ENCODE peak calls at places on chromosomes 2 and 18, in seven cellular contexts. One of them, this sample, is unnamed.

GRCh38 chr2:158781562-158781961 is 13.6 kb upstream of the DAPL1 start:
- DNase-seq in neural progenitor cell: peak
- DNase-seq in heart left ventricle: no peak
- DNase-seq in IMR-90: peak
- DNase-seq in GM10248: no peak
- DNase-seq in psoas muscle: no peak
- DNase-seq in HepG2: no peak
- DNase-seq in this sample: no peak

GRCh38 chr2:145597809-145598208 is 1077.9 kb upstream of the ZEB2 start:
- DNase-seq in neural progenitor cell: no peak
- DNase-seq in heart left ventricle: no peak
- DNase-seq in IMR-90: peak
- DNase-seq in GM10248: no peak
- DNase-seq in psoas muscle: no peak
- DNase-seq in HepG2: no peak
- DNase-seq in this sample: no peak

GRCh38 chr18:13530879-13531387 is 195.4 kb downstream of the FAM210A start:
- DNase-seq in neural progenitor cell: peak
- DNase-seq in heart left ventricle: peak
- DNase-seq in IMR-90: peak
- DNase-seq in GM10248: peak
- DNase-seq in psoas muscle: peak
- DNase-seq in HepG2: no peak
- DNase-seq in this sample: peak

GRCh38 chr18:35158728-35159443 is 81.9 kb upstream of the ZNF397 start:
- DNase-seq in neural progenitor cell: no peak
- DNase-seq in heart left ventricle: no peak
- DNase-seq in IMR-90: no peak
- DNase-seq in GM10248: no peak
- DNase-seq in psoas muscle: no peak
- DNase-seq in HepG2: no peak
- DNase-seq in this sample: no peak

GRCh38 chr2:188380280-188380679 is 88.6 kb downstream of the GULP1 start:
- DNase-seq in neural progenitor cell: no peak
- DNase-seq in heart left ventricle: no peak
- DNase-seq in IMR-90: no peak
- DNase-seq in GM10248: no peak
- DNase-seq in psoas muscle: no peak
- DNase-seq in HepG2: no peak
- DNase-seq in this sample: no peak

GRCh38 chr2:236369606-236370005 is 105.4 kb upstream of the ASB18 start:
- DNase-seq in neural progenitor cell: peak
- DNase-seq in heart left ventricle: peak
- DNase-seq in IMR-90: no peak
- DNase-seq in GM10248: no peak
- DNase-seq in psoas muscle: no peak
- DNase-seq in HepG2: no peak
- DNase-seq in this sample: no peak

GRCh38 chr2:110804915-110805314 is 72.5 kb downstream of the ACOXL start:
- DNase-seq in neural progenitor cell: no peak
- DNase-seq in heart left ventricle: no peak
- DNase-seq in IMR-90: no peak
- DNase-seq in GM10248: peak
- DNase-seq in psoas muscle: no peak
- DNase-seq in HepG2: no peak
- DNase-seq in this sample: no peak

GRCh38 chr2:102717308-102718018 is 44.4 kb upstream of the TMEM182 start:
- DNase-seq in neural progenitor cell: no peak
- DNase-seq in heart left ventricle: no peak
- DNase-seq in IMR-90: peak
- DNase-seq in GM10248: no peak
- DNase-seq in psoas muscle: peak
- DNase-seq in HepG2: no peak
- DNase-seq in this sample: no peak

GRCh38 chr2:160228141-160228963 is 28.3 kb upstream of the ITGB6 start:
- DNase-seq in neural progenitor cell: no peak
- DNase-seq in heart left ventricle: no peak
- DNase-seq in IMR-90: peak
- DNase-seq in GM10248: no peak
- DNase-seq in psoas muscle: no peak
- DNase-seq in HepG2: no peak
- DNase-seq in this sample: no peak

GRCh38 chr2:210681481-210681880 is 125.1 kb downstream of the CPS1 start:
- DNase-seq in neural progenitor cell: no peak
- DNase-seq in heart left ventricle: no peak
- DNase-seq in IMR-90: no peak
- DNase-seq in GM10248: no peak
- DNase-seq in psoas muscle: no peak
- DNase-seq in HepG2: no peak
- DNase-seq in this sample: no peak

GRCh38 chr2:186575302-186575701 is 14.6 kb upstream of the ITGAV start:
- DNase-seq in neural progenitor cell: no peak
- DNase-seq in heart left ventricle: peak
- DNase-seq in IMR-90: peak
- DNase-seq in GM10248: no peak
- DNase-seq in psoas muscle: no peak
- DNase-seq in HepG2: peak
- DNase-seq in this sample: no peak

GRCh38 chr2:202337133-202337532 is 39.0 kb upstream of the BMPR2 start:
- DNase-seq in neural progenitor cell: no peak
- DNase-seq in heart left ventricle: no peak
- DNase-seq in IMR-90: no peak
- DNase-seq in GM10248: no peak
- DNase-seq in psoas muscle: no peak
- DNase-seq in HepG2: no peak
- DNase-seq in this sample: no peak

GRCh38 chr2:207284556-207285450 is 119.1 kb upstream of the KLF7 start:
- DNase-seq in neural progenitor cell: no peak
- DNase-seq in heart left ventricle: no peak
- DNase-seq in IMR-90: peak
- DNase-seq in GM10248: no peak
- DNase-seq in psoas muscle: no peak
- DNase-seq in HepG2: no peak
- DNase-seq in this sample: no peak

GRCh38 chr18:58161659-58162058 is 117.6 kb downstream of the NEDD4L start:
- DNase-seq in neural progenitor cell: peak
- DNase-seq in heart left ventricle: no peak
- DNase-seq in IMR-90: no peak
- DNase-seq in GM10248: no peak
- DNase-seq in psoas muscle: no peak
- DNase-seq in HepG2: no peak
- DNase-seq in this sample: no peak

GRCh38 chr18:76801567-76802505 is 20.5 kb upstream of the ZNF236 start:
- DNase-seq in neural progenitor cell: peak
- DNase-seq in heart left ventricle: peak
- DNase-seq in IMR-90: peak
- DNase-seq in GM10248: peak
- DNase-seq in psoas muscle: peak
- DNase-seq in HepG2: peak
- DNase-seq in this sample: peak

GRCh38 chr2:108388045-108388444 is 10.3 kb downstream of the SULT1C4 start:
- DNase-seq in neural progenitor cell: no peak
- DNase-seq in heart left ventricle: no peak
- DNase-seq in IMR-90: no peak
- DNase-seq in GM10248: no peak
- DNase-seq in psoas muscle: no peak
- DNase-seq in HepG2: no peak
- DNase-seq in this sample: no peak

GRCh38 chr18:31325051-31325450 is 7.1 kb downstream of the DSG1 start:
- DNase-seq in neural progenitor cell: no peak
- DNase-seq in heart left ventricle: no peak
- DNase-seq in IMR-90: peak
- DNase-seq in GM10248: no peak
- DNase-seq in psoas muscle: no peak
- DNase-seq in HepG2: no peak
- DNase-seq in this sample: no peak

GRCh38 chr2:127463155-127463991 is 45.1 kb downstream of the PROC start:
- DNase-seq in neural progenitor cell: peak
- DNase-seq in heart left ventricle: no peak
- DNase-seq in IMR-90: no peak
- DNase-seq in GM10248: no peak
- DNase-seq in psoas muscle: no peak
- DNase-seq in HepG2: no peak
- DNase-seq in this sample: peak

GRCh38 chr2:118223487-118224136 is 135.3 kb downstream of the INSIG2 start:
- DNase-seq in neural progenitor cell: peak
- DNase-seq in heart left ventricle: no peak
- DNase-seq in IMR-90: no peak
- DNase-seq in GM10248: no peak
- DNase-seq in psoas muscle: no peak
- DNase-seq in HepG2: no peak
- DNase-seq in this sample: peak

GRCh38 chr2:226694142-226694541 is 105.5 kb downstream of the IRS1 start:
- DNase-seq in neural progenitor cell: no peak
- DNase-seq in heart left ventricle: no peak
- DNase-seq in IMR-90: no peak
- DNase-seq in GM10248: no peak
- DNase-seq in psoas muscle: no peak
- DNase-seq in HepG2: no peak
- DNase-seq in this sample: no peak

GRCh38 chr2:20496477-20496876 is 49.6 kb downstream of the RHOB start:
- DNase-seq in neural progenitor cell: no peak
- DNase-seq in heart left ventricle: no peak
- DNase-seq in IMR-90: no peak
- DNase-seq in GM10248: no peak
- DNase-seq in psoas muscle: no peak
- DNase-seq in HepG2: no peak
- DNase-seq in this sample: no peak

GRCh38 chr2:134570676-134571075 is 148.1 kb downstream of the TMEM163 start:
- DNase-seq in neural progenitor cell: no peak
- DNase-seq in heart left ventricle: no peak
- DNase-seq in IMR-90: no peak
- DNase-seq in GM10248: no peak
- DNase-seq in psoas muscle: no peak
- DNase-seq in HepG2: no peak
- DNase-seq in this sample: no peak

GRCh38 chr2:134564549-134564948 is 154.3 kb downstream of the TMEM163 start:
- DNase-seq in neural progenitor cell: no peak
- DNase-seq in heart left ventricle: no peak
- DNase-seq in IMR-90: no peak
- DNase-seq in GM10248: no peak
- DNase-seq in psoas muscle: no peak
- DNase-seq in HepG2: no peak
- DNase-seq in this sample: no peak

GRCh38 chr2:134567666-134568065 is 151.1 kb downstream of the TMEM163 start:
- DNase-seq in neural progenitor cell: no peak
- DNase-seq in heart left ventricle: no peak
- DNase-seq in IMR-90: no peak
- DNase-seq in GM10248: no peak
- DNase-seq in psoas muscle: no peak
- DNase-seq in HepG2: no peak
- DNase-seq in this sample: no peak

GRCh38 chr2:134572996-134573395 is 145.8 kb downstream of the TMEM163 start:
- DNase-seq in neural progenitor cell: no peak
- DNase-seq in heart left ventricle: no peak
- DNase-seq in IMR-90: no peak
- DNase-seq in GM10248: no peak
- DNase-seq in psoas muscle: no peak
- DNase-seq in HepG2: no peak
- DNase-seq in this sample: no peak

DNA sequence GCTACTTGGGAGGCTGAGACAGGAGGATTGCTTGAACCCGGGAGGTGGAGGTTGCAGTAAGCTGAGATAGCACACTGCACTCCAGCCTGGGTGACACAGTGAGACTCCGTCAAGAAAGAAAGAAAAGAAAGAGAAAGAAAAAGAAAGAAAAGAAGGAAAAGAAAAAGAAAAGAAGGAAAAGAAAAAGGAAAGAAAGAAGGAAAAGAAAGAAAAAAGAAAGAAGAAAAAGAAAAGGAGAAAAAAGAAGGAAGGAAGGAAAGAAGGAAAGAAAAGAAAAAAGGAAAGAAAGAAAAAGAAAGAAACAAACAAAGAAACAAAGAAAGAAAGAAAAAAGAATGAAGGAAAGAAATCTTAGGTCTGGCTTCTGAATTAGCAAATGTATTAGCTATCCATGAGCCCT is 150.4 kb downstream of the TMEM163 start:
- DNase-seq in neural progenitor cell: no peak
- DNase-seq in heart left ventricle: no peak
- DNase-seq in IMR-90: no peak
- DNase-seq in GM10248: no peak
- DNase-seq in psoas muscle: no peak
- DNase-seq in HepG2: no peak
- DNase-seq in this sample: no peak
- TF ChIP-seq CTCF in neural progenitor cell: no peak
- TF ChIP-seq CTCF in heart left ventricle: no peak
- TF ChIP-seq CTCF in IMR-90: no peak
- TF ChIP-seq CTCF in GM10248: no peak
- TF ChIP-seq CTCF in psoas muscle: no peak
- TF ChIP-seq CTCF in HepG2: no peak
- TF ChIP-seq CTCF in this sample: no peak

GRCh38 chr2:131145040-131145439 is 39.9 kb downstream of the PLEKHB2 start:
- DNase-seq in neural progenitor cell: no peak
- DNase-seq in heart left ventricle: no peak
- DNase-seq in IMR-90: no peak
- DNase-seq in GM10248: no peak
- DNase-seq in psoas muscle: no peak
- DNase-seq in HepG2: no peak
- DNase-seq in this sample: no peak

GRCh38 chr2:131146255-131146654 is 41.1 kb downstream of the PLEKHB2 start:
- DNase-seq in neural progenitor cell: no peak
- DNase-seq in heart left ventricle: no peak
- DNase-seq in IMR-90: no peak
- DNase-seq in GM10248: no peak
- DNase-seq in psoas muscle: no peak
- DNase-seq in HepG2: no peak
- DNase-seq in this sample: no peak

GRCh38 chr2:131151398-131151797 is 46.3 kb downstream of the PLEKHB2 start:
- DNase-seq in neural progenitor cell: no peak
- DNase-seq in heart left ventricle: no peak
- DNase-seq in IMR-90: no peak
- DNase-seq in GM10248: no peak
- DNase-seq in psoas muscle: no peak
- DNase-seq in HepG2: no peak
- DNase-seq in this sample: no peak

GRCh38 chr2:131146749-131147148 is 41.6 kb downstream of the PLEKHB2 start:
- DNase-seq in neural progenitor cell: no peak
- DNase-seq in heart left ventricle: no peak
- DNase-seq in IMR-90: no peak
- DNase-seq in GM10248: no peak
- DNase-seq in psoas muscle: no peak
- DNase-seq in HepG2: no peak
- DNase-seq in this sample: no peak

GRCh38 chr2:131148426-131148825 is 43.3 kb downstream of the PLEKHB2 start:
- DNase-seq in neural progenitor cell: no peak
- DNase-seq in heart left ventricle: no peak
- DNase-seq in IMR-90: no peak
- DNase-seq in GM10248: no peak
- DNase-seq in psoas muscle: no peak
- DNase-seq in HepG2: no peak
- DNase-seq in this sample: no peak
- TF ChIP-seq CTCF in neural progenitor cell: no peak
- TF ChIP-seq CTCF in heart left ventricle: no peak
- TF ChIP-seq CTCF in IMR-90: no peak
- TF ChIP-seq CTCF in GM10248: no peak
- TF ChIP-seq CTCF in psoas muscle: peak
- TF ChIP-seq CTCF in HepG2: peak
- TF ChIP-seq CTCF in this sample: no peak

GRCh38 chr2:47539228-47539627 is 136.3 kb downstream of the MSH2 start:
- DNase-seq in neural progenitor cell: no peak
- DNase-seq in heart left ventricle: no peak
- DNase-seq in IMR-90: no peak
- DNase-seq in GM10248: no peak
- DNase-seq in psoas muscle: no peak
- DNase-seq in HepG2: no peak
- DNase-seq in this sample: no peak
- TF ChIP-seq CTCF in neural progenitor cell: peak
- TF ChIP-seq CTCF in heart left ventricle: no peak
- TF ChIP-seq CTCF in IMR-90: peak
- TF ChIP-seq CTCF in GM10248: no peak
- TF ChIP-seq CTCF in psoas muscle: no peak
- TF ChIP-seq CTCF in HepG2: no peak
- TF ChIP-seq CTCF in this sample: peak

GRCh38 chr2:101518470-101519172 is 43.7 kb upstream of the RFX8 start:
- DNase-seq in neural progenitor cell: peak
- DNase-seq in heart left ventricle: peak
- DNase-seq in IMR-90: peak
- DNase-seq in GM10248: no peak
- DNase-seq in psoas muscle: no peak
- DNase-seq in HepG2: peak
- DNase-seq in this sample: peak
- TF ChIP-seq CTCF in neural progenitor cell: peak
- TF ChIP-seq CTCF in heart left ventricle: peak
- TF ChIP-seq CTCF in IMR-90: peak
- TF ChIP-seq CTCF in GM10248: no peak
- TF ChIP-seq CTCF in psoas muscle: peak
- TF ChIP-seq CTCF in HepG2: peak
- TF ChIP-seq CTCF in this sample: no peak